ENCODE peak calls at places on chromosomes 1 and 21, in four cellular contexts. Z, U, B and L are unnamed samples.

GRCh38 chr1:58779837-58780585 is 3.8 kb downstream of the JUN start:
- DNase-seq in Z (peak; percentile 76), U (peak; percentile 78), B (peak; percentile 76), L (no peak)

GRCh38 chr1:168623838-168624237 is 47.4 kb downstream of the XCL1 start:
- DNase-seq in U (no peak), B (no peak), Z (no peak), L (no peak)

GRCh38 chr1:232533328-232533727 is 96.6 kb downstream of the SIPA1L2 start:
- DNase-seq in Z (no peak), U (no peak), B (no peak), L (no peak)

GRCh38 chr1:203133969-203134725 is 6.6 kb downstream of the ADORA1 start:
- DNase-seq in B (no peak), Z (no peak), U (peak; percentile 49), L (no peak)

GRCh38 chr1:53633073-53633704 is 105.8 kb downstream of the GLIS1 start:
- DNase-seq in Z (peak; percentile 20), B (no peak), U (no peak), L (no peak)

GRCh38 chr1:29655945-29656866 is 419.9 kb downstream of the PTPRU start:
- DNase-seq in Z (no peak), U (peak; percentile 16), B (no peak), L (no peak)

GRCh38 chr1:50978144-50978851 is 8.3 kb downstream of the CDKN2C start:
- DNase-seq in Z (peak; percentile 70), U (peak; percentile 49), B (no peak), L (peak; percentile 61)

GRCh38 chr1:47727051-47727708 is 270.0 kb downstream of the TRABD2B start:
- DNase-seq in Z (no peak), B (no peak), U (no peak), L (no peak)

GRCh38 chr1:151540982-151541377 is 871 bp downstream of the TUFT1 start:
- DNase-seq in Z (no peak), U (no peak), B (no peak), L (no peak)

GRCh38 chr1:171127481-171127880 is 36.8 kb downstream of the FMO3 start:
- DNase-seq in B (no peak), U (peak; percentile 85), Z (no peak), L (no peak)

GRCh38 chr1:36881541-36881940 is 152.8 kb downstream of the GRIK3 start:
- DNase-seq in U (no peak), B (no peak), Z (no peak), L (no peak)

GRCh38 chr1:80258659-80259058 is 1252.1 kb upstream of the ADGRL4 start:
- DNase-seq in U (no peak), Z (no peak), B (no peak), L (no peak)

GRCh38 chr21:45640888-45641479 is 2.5 kb upstream of the PCBP3 start:
- DNase-seq in Z (no peak), U (peak; percentile 18), B (no peak), L (no peak)

GRCh38 chr1:26996024-26996423 is 2.5 kb downstream of the TRNP1 start:
- DNase-seq in B (no peak), U (peak; percentile 58), Z (no peak), L (no peak)

GRCh38 chr21:17775431-17776126 is 43.6 kb downstream of the C21orf91 start:
- DNase-seq in B (no peak), U (no peak), Z (no peak), L (no peak)

GRCh38 chr21:45639206-45640000 is 4.1 kb upstream of the PCBP3 start:
- DNase-seq in Z (no peak), B (no peak), U (no peak), L (peak; percentile 48)

GRCh38 chr1:57353589-57353988 is 70.3 kb downstream of the DAB1 start:
- DNase-seq in U (peak; percentile 75), Z (no peak), B (no peak), L (no peak)

GRCh38 chr1:88800382-88801051 is 90.8 kb downstream of the GTF2B start:
- DNase-seq in U (peak; percentile 13), Z (no peak), B (no peak), L (no peak)

GRCh38 chr1:25651036-25651640 is 34.5 kb downstream of the MAN1C1 start:
- DNase-seq in Z (peak; percentile 25), U (no peak), B (peak; percentile 10), L (no peak)

GRCh38 chr1:160647329-160647720 is 481 bp upstream of the SLAMF1 start:
- DNase-seq in B (no peak), Z (no peak), U (no peak), L (no peak)

GRCh38 chr21:29718081-29718815 is 221.5 kb downstream of the GRIK1 start:
- DNase-seq in U (peak; percentile 34), B (no peak), Z (no peak), L (no peak)

GRCh38 chr21:34072145-34073031 is 990 bp upstream of the MRPS6 start:
- DNase-seq in U (no peak), Z (peak; percentile 80), B (peak; percentile 33), L (no peak)

GRCh38 chr1:228298471-228298870 is 90.6 kb downstream of the OBSCN start:
- DNase-seq in U (no peak), B (no peak), Z (no peak), L (no peak)

GRCh38 chr21:41865002-41865777 is 14.0 kb downstream of the PRDM15 start:
- DNase-seq in U (no peak), Z (no peak), B (no peak), L (no peak)

GRCh38 chr1:91513160-91513559 is 12.5 kb downstream of the CDC7 start:
- DNase-seq in U (peak; percentile 52), Z (no peak), B (no peak), L (no peak)

GRCh38 chr1:244035358-244035757 is 15.7 kb upstream of the ZBTB18 start:
- DNase-seq in B (no peak), Z (no peak), U (no peak), L (no peak)

DNA sequence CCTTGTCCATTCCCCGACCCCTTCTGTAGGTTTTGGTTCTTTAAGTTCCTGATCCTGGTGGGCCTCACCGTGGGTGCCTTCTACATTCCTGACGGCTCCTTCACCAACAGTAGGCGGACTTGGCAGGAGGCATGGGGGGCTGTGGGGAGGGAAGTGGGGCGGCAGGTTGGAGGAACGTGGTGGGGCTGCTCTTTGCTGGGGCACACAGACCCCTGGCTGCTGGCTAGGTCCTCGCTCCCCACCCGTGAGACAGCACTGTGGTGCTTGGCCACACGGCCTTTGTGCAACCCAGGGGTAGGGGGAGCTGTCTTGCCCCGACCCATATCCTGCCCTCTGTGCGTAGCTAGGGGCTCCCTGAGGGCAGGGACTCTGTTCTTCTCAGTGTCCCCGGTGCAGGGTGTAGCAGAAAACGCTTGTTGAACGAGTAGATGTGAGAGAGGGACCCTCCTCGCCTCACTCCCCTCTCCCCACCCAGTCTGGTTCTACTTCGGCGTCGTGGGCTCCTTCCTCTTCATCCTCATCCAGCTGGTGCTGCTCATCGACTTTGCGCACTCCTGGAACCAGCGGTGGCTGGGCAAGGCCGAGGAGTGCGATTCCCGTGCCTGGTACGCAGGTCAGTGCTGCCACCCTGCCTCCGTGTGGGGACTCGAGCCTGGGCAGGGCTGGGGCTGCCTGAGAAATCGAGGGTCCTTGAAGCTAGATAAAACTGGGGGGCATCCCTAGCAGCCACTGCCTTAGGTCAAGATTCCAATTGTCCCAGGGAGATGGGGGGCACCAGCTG is 12.5 kb downstream of the SERINC2 start:
- DNase-seq in U (no peak), Z (no peak), B (no peak), L (no peak)
- TF ChIP-seq POLR2A in U (no peak), Z (no peak), B (no peak), L (no peak)

DNA sequence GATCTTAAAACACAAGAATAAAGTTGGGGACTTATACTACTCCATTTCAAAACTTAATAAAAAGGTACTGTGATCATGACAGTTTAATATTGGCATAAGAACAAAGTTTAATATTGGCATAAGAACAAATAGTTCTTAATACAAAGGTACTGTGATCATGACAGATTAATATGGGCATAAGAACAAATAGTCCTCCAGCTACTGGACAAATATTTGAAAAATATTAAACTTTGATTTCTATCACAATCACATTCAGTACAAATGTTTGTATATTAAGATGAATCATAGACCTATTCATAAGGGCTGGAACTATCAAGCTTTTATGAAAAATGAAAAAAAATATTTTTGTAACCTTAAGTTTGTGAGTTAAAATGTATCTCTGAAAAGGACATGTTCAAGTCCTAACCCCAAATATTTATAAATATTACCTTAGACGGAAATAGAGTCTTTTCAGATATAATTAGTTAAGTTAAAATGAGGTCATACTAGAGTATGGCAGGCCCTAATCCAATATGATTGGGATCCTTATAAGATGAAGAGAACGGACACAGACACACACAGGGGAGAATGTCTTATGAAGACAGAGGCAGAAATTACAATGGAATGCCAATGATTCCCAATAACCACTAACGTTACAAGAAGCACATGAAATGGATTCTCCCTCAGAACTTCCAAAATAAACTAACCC is 79.1 kb upstream of the RGS1 start:
- DNase-seq in U (no peak), Z (no peak), B (no peak), L (no peak)
- TF ChIP-seq POLR2A in U (no peak), Z (no peak), B (no peak), L (no peak)

GRCh38 chr1:64743954-64744491 is 852 bp upstream of the RAVER2 start:
- DNase-seq in B (no peak), U (no peak), Z (no peak), L (no peak)

GRCh38 chr1:64748222-64748621 is 3.3 kb downstream of the RAVER2 start:
- DNase-seq in U (no peak), B (no peak), Z (no peak), L (no peak)

GRCh38 chr1:64745986-64746940 is 1.4 kb downstream of the RAVER2 start:
- DNase-seq in B (no peak), Z (no peak), U (peak; percentile 35), L (no peak)

GRCh38 chr1:64745181-64745985 is 508 bp downstream of the RAVER2 start:
- DNase-seq in U (no peak), B (no peak), Z (peak; percentile 61), L (peak; percentile 38)

GRCh38 chr1:64744492-64745180 is at the start of gene RAVER2:
- DNase-seq in Z (peak; percentile 66), B (peak; percentile 61), U (peak; percentile 49), L (peak; percentile 68)
- TF ChIP-seq POLR2A in Z (no peak), B (no peak), U (no peak), L (no peak)

GRCh38 chr1:98306517-98307089 is 354.9 kb upstream of the SNX7 start:
- DNase-seq in B (no peak), Z (no peak), U (no peak), L (no peak)
- TF ChIP-seq POLR2A in B (no peak), Z (no peak), U (no peak), L (no peak)

GRCh38 chr1:202085682-202086373 is 36.9 kb upstream of the GPR37L1 start:
- DNase-seq in Z (no peak), B (peak; percentile 89), U (peak; percentile 35), L (no peak)

GRCh38 chr1:202081992-202082391 is 40.7 kb upstream of the GPR37L1 start:
- DNase-seq in Z (no peak), U (no peak), B (no peak), L (no peak)

GRCh38 chr1:202086579-202087350 is 36.0 kb upstream of the GPR37L1 start:
- DNase-seq in B (peak; percentile 87), Z (no peak), U (no peak), L (no peak)

GRCh38 chr1:202088216-202088615 is 34.5 kb upstream of the GPR37L1 start:
- DNase-seq in U (no peak), B (no peak), Z (no peak), L (no peak)

GRCh38 chr1:202084791-202085681 is 37.7 kb upstream of the GPR37L1 start:
- DNase-seq in B (peak; percentile 87), Z (no peak), U (no peak), L (no peak)
- TF ChIP-seq POLR2A in B (no peak), Z (no peak), U (no peak), L (no peak)